ENCODE peak calls at places on chromosome 11, in six cellular contexts. One of them, this sample, is unnamed.

GRCh38 chr11:6303657-6304056 is 16.6 kb downstream of the CAVIN3 start:
- DNase-seq in stimulated activated CD8-positive, alpha-beta memory T cell treated with anti-CD3 and anti-CD28 coated beads, Interleukin-2, amount 100 ng/mL, for 48 hours: no peak
- DNase-seq in A172: no peak
- DNase-seq in G401: no peak
- DNase-seq in nucleus accumbens: no peak
- DNase-seq in islet precursor cell: no peak
- DNase-seq in this sample: no peak

GRCh38 chr11:35398881-35399280 is 20.5 kb downstream of the SLC1A2 start:
- DNase-seq in stimulated activated CD8-positive, alpha-beta memory T cell treated with anti-CD3 and anti-CD28 coated beads, Interleukin-2, amount 100 ng/mL, for 48 hours: no peak
- DNase-seq in A172: no peak
- DNase-seq in G401: no peak
- DNase-seq in nucleus accumbens: no peak
- DNase-seq in islet precursor cell: no peak
- DNase-seq in this sample: no peak

GRCh38 chr11:134346101-134346975 is 14.6 kb downstream of the GLB1L2 start:
- DNase-seq in stimulated activated CD8-positive, alpha-beta memory T cell treated with anti-CD3 and anti-CD28 coated beads, Interleukin-2, amount 100 ng/mL, for 48 hours: no peak
- DNase-seq in A172: no peak
- DNase-seq in G401: no peak
- DNase-seq in nucleus accumbens: no peak
- DNase-seq in islet precursor cell: peak; percentile 52
- DNase-seq in this sample: no peak

GRCh38 chr11:19460718-19461405 is 220.1 kb upstream of the E2F8 start:
- DNase-seq in stimulated activated CD8-positive, alpha-beta memory T cell treated with anti-CD3 and anti-CD28 coated beads, Interleukin-2, amount 100 ng/mL, for 48 hours: no peak
- DNase-seq in A172: peak; percentile 13
- DNase-seq in G401: peak; percentile 83
- DNase-seq in nucleus accumbens: no peak
- DNase-seq in islet precursor cell: no peak
- DNase-seq in this sample: no peak

GRCh38 chr11:107565219-107565937 is at the start of gene ALKBH8:
- DNase-seq in stimulated activated CD8-positive, alpha-beta memory T cell treated with anti-CD3 and anti-CD28 coated beads, Interleukin-2, amount 100 ng/mL, for 48 hours: peak; percentile 64
- DNase-seq in A172: peak; percentile 44
- DNase-seq in G401: peak; percentile 86
- DNase-seq in nucleus accumbens: peak; percentile 74
- DNase-seq in islet precursor cell: peak; percentile 85
- DNase-seq in this sample: peak; percentile 13

GRCh38 chr11:92911478-92911877 is 58.0 kb upstream of the MTNR1B start:
- DNase-seq in stimulated activated CD8-positive, alpha-beta memory T cell treated with anti-CD3 and anti-CD28 coated beads, Interleukin-2, amount 100 ng/mL, for 48 hours: no peak
- DNase-seq in A172: no peak
- DNase-seq in G401: no peak
- DNase-seq in nucleus accumbens: no peak
- DNase-seq in islet precursor cell: no peak
- DNase-seq in this sample: no peak

GRCh38 chr11:73265853-73266643 is 6.1 kb upstream of the P2RY6 start:
- DNase-seq in stimulated activated CD8-positive, alpha-beta memory T cell treated with anti-CD3 and anti-CD28 coated beads, Interleukin-2, amount 100 ng/mL, for 48 hours: no peak
- DNase-seq in A172: no peak
- DNase-seq in G401: no peak
- DNase-seq in nucleus accumbens: no peak
- DNase-seq in islet precursor cell: peak; percentile 62
- DNase-seq in this sample: no peak

GRCh38 chr11:80146231-80146630 is 705.4 kb upstream of the TENM4 start:
- DNase-seq in stimulated activated CD8-positive, alpha-beta memory T cell treated with anti-CD3 and anti-CD28 coated beads, Interleukin-2, amount 100 ng/mL, for 48 hours: no peak
- DNase-seq in A172: peak; percentile 90
- DNase-seq in G401: no peak
- DNase-seq in nucleus accumbens: no peak
- DNase-seq in islet precursor cell: peak; percentile 64
- DNase-seq in this sample: peak; percentile 75

GRCh38 chr11:123228489-123229163 is 33.6 kb upstream of the CLMP start:
- DNase-seq in stimulated activated CD8-positive, alpha-beta memory T cell treated with anti-CD3 and anti-CD28 coated beads, Interleukin-2, amount 100 ng/mL, for 48 hours: no peak
- DNase-seq in A172: no peak
- DNase-seq in G401: no peak
- DNase-seq in nucleus accumbens: no peak
- DNase-seq in islet precursor cell: no peak
- DNase-seq in this sample: no peak

GRCh38 chr11:76598426-76598839 is 72.1 kb downstream of the LRRC32 start:
- DNase-seq in stimulated activated CD8-positive, alpha-beta memory T cell treated with anti-CD3 and anti-CD28 coated beads, Interleukin-2, amount 100 ng/mL, for 48 hours: no peak
- DNase-seq in A172: peak; percentile 61
- DNase-seq in G401: peak; percentile 19
- DNase-seq in nucleus accumbens: no peak
- DNase-seq in islet precursor cell: peak; percentile 78
- DNase-seq in this sample: no peak

GRCh38 chr11:35919244-35919643 is 24.6 kb upstream of the LDLRAD3 start:
- DNase-seq in stimulated activated CD8-positive, alpha-beta memory T cell treated with anti-CD3 and anti-CD28 coated beads, Interleukin-2, amount 100 ng/mL, for 48 hours: no peak
- DNase-seq in A172: no peak
- DNase-seq in G401: peak; percentile 40
- DNase-seq in nucleus accumbens: no peak
- DNase-seq in islet precursor cell: no peak
- DNase-seq in this sample: no peak

GRCh38 chr11:8199676-8200075 is 30.9 kb upstream of the RIC3 start:
- DNase-seq in stimulated activated CD8-positive, alpha-beta memory T cell treated with anti-CD3 and anti-CD28 coated beads, Interleukin-2, amount 100 ng/mL, for 48 hours: no peak
- DNase-seq in A172: no peak
- DNase-seq in G401: no peak
- DNase-seq in nucleus accumbens: no peak
- DNase-seq in islet precursor cell: no peak
- DNase-seq in this sample: no peak

GRCh38 chr11:16186680-16187079 is 169.7 kb downstream of the SOX6 start:
- DNase-seq in stimulated activated CD8-positive, alpha-beta memory T cell treated with anti-CD3 and anti-CD28 coated beads, Interleukin-2, amount 100 ng/mL, for 48 hours: no peak
- DNase-seq in A172: no peak
- DNase-seq in G401: no peak
- DNase-seq in nucleus accumbens: no peak
- DNase-seq in islet precursor cell: no peak
- DNase-seq in this sample: no peak

GRCh38 chr11:71238941-71239340 is 13.4 kb downstream of the SHANK2 start:
- DNase-seq in stimulated activated CD8-positive, alpha-beta memory T cell treated with anti-CD3 and anti-CD28 coated beads, Interleukin-2, amount 100 ng/mL, for 48 hours: no peak
- DNase-seq in A172: no peak
- DNase-seq in G401: no peak
- DNase-seq in nucleus accumbens: no peak
- DNase-seq in islet precursor cell: peak; percentile 3
- DNase-seq in this sample: no peak

GRCh38 chr11:76623884-76624419 is 46.6 kb downstream of the LRRC32 start:
- DNase-seq in stimulated activated CD8-positive, alpha-beta memory T cell treated with anti-CD3 and anti-CD28 coated beads, Interleukin-2, amount 100 ng/mL, for 48 hours: no peak
- DNase-seq in A172: no peak
- DNase-seq in G401: no peak
- DNase-seq in nucleus accumbens: no peak
- DNase-seq in islet precursor cell: peak; percentile 54
- DNase-seq in this sample: no peak

GRCh38 chr11:96228472-96228871 is 114.5 kb downstream of the MAML2 start:
- DNase-seq in stimulated activated CD8-positive, alpha-beta memory T cell treated with anti-CD3 and anti-CD28 coated beads, Interleukin-2, amount 100 ng/mL, for 48 hours: no peak
- DNase-seq in A172: peak; percentile 77
- DNase-seq in G401: no peak
- DNase-seq in nucleus accumbens: no peak
- DNase-seq in islet precursor cell: peak; percentile 94
- DNase-seq in this sample: peak; percentile 96

GRCh38 chr11:120222916-120223315 is 12.1 kb downstream of the OAF start:
- DNase-seq in stimulated activated CD8-positive, alpha-beta memory T cell treated with anti-CD3 and anti-CD28 coated beads, Interleukin-2, amount 100 ng/mL, for 48 hours: no peak
- DNase-seq in A172: no peak
- DNase-seq in G401: no peak
- DNase-seq in nucleus accumbens: no peak
- DNase-seq in islet precursor cell: no peak
- DNase-seq in this sample: no peak

GRCh38 chr11:134483291-134483690 is 71.2 kb upstream of the B3GAT1 start:
- DNase-seq in stimulated activated CD8-positive, alpha-beta memory T cell treated with anti-CD3 and anti-CD28 coated beads, Interleukin-2, amount 100 ng/mL, for 48 hours: no peak
- DNase-seq in A172: no peak
- DNase-seq in G401: no peak
- DNase-seq in nucleus accumbens: no peak
- DNase-seq in islet precursor cell: peak; percentile 34
- DNase-seq in this sample: no peak

GRCh38 chr11:12845739-12846358 is 163.3 kb upstream of the RASSF10 start:
- DNase-seq in stimulated activated CD8-positive, alpha-beta memory T cell treated with anti-CD3 and anti-CD28 coated beads, Interleukin-2, amount 100 ng/mL, for 48 hours: no peak
- DNase-seq in A172: peak; percentile 20
- DNase-seq in G401: no peak
- DNase-seq in nucleus accumbens: peak; percentile 9
- DNase-seq in islet precursor cell: peak; percentile 86
- DNase-seq in this sample: no peak

GRCh38 chr11:125300791-125301218 is 136.3 kb downstream of the PKNOX2 start:
- DNase-seq in stimulated activated CD8-positive, alpha-beta memory T cell treated with anti-CD3 and anti-CD28 coated beads, Interleukin-2, amount 100 ng/mL, for 48 hours: no peak
- DNase-seq in A172: peak; percentile 90
- DNase-seq in G401: no peak
- DNase-seq in nucleus accumbens: no peak
- DNase-seq in islet precursor cell: peak; percentile 96
- DNase-seq in this sample: peak; percentile 61

GRCh38 chr11:130124096-130124495 is 35.5 kb upstream of the ST14 start:
- DNase-seq in stimulated activated CD8-positive, alpha-beta memory T cell treated with anti-CD3 and anti-CD28 coated beads, Interleukin-2, amount 100 ng/mL, for 48 hours: no peak
- DNase-seq in A172: peak; percentile 68
- DNase-seq in G401: no peak
- DNase-seq in nucleus accumbens: no peak
- DNase-seq in islet precursor cell: no peak
- DNase-seq in this sample: peak; percentile 75

GRCh38 chr11:46696212-46696558 is 4.2 kb downstream of the ARHGAP1 start:
- DNase-seq in stimulated activated CD8-positive, alpha-beta memory T cell treated with anti-CD3 and anti-CD28 coated beads, Interleukin-2, amount 100 ng/mL, for 48 hours: no peak
- DNase-seq in A172: no peak
- DNase-seq in G401: no peak
- DNase-seq in nucleus accumbens: peak; percentile 93
- DNase-seq in islet precursor cell: no peak
- DNase-seq in this sample: no peak

GRCh38 chr11:64007160-64007628 is 21.0 kb downstream of the OTUB1 start:
- DNase-seq in stimulated activated CD8-positive, alpha-beta memory T cell treated with anti-CD3 and anti-CD28 coated beads, Interleukin-2, amount 100 ng/mL, for 48 hours: no peak
- DNase-seq in A172: no peak
- DNase-seq in G401: peak; percentile 29
- DNase-seq in nucleus accumbens: no peak
- DNase-seq in islet precursor cell: no peak
- DNase-seq in this sample: no peak

GRCh38 chr11:134516529-134516928 is 104.5 kb upstream of the B3GAT1 start:
- DNase-seq in stimulated activated CD8-positive, alpha-beta memory T cell treated with anti-CD3 and anti-CD28 coated beads, Interleukin-2, amount 100 ng/mL, for 48 hours: no peak
- DNase-seq in A172: no peak
- DNase-seq in G401: peak; percentile 5
- DNase-seq in nucleus accumbens: no peak
- DNase-seq in islet precursor cell: no peak
- DNase-seq in this sample: no peak

GRCh38 chr11:22460181-22460580 is 122.0 kb downstream of the SLC17A6 start:
- DNase-seq in stimulated activated CD8-positive, alpha-beta memory T cell treated with anti-CD3 and anti-CD28 coated beads, Interleukin-2, amount 100 ng/mL, for 48 hours: no peak
- DNase-seq in A172: no peak
- DNase-seq in G401: no peak
- DNase-seq in nucleus accumbens: no peak
- DNase-seq in islet precursor cell: no peak
- DNase-seq in this sample: no peak

GRCh38 chr11:60634151-60634550 is 65.3 kb upstream of the MS4A8 start:
- DNase-seq in stimulated activated CD8-positive, alpha-beta memory T cell treated with anti-CD3 and anti-CD28 coated beads, Interleukin-2, amount 100 ng/mL, for 48 hours: no peak
- DNase-seq in A172: no peak
- DNase-seq in G401: no peak
- DNase-seq in nucleus accumbens: no peak
- DNase-seq in islet precursor cell: no peak
- DNase-seq in this sample: no peak

GRCh38 chr11:112320668-112321067 is 60.0 kb upstream of the PLET1 start:
- DNase-seq in stimulated activated CD8-positive, alpha-beta memory T cell treated with anti-CD3 and anti-CD28 coated beads, Interleukin-2, amount 100 ng/mL, for 48 hours: no peak
- DNase-seq in A172: no peak
- DNase-seq in G401: no peak
- DNase-seq in nucleus accumbens: no peak
- DNase-seq in islet precursor cell: no peak
- DNase-seq in this sample: peak; percentile 84

GRCh38 chr11:120830092-120830491 is 193.8 kb upstream of the TBCEL start:
- DNase-seq in stimulated activated CD8-positive, alpha-beta memory T cell treated with anti-CD3 and anti-CD28 coated beads, Interleukin-2, amount 100 ng/mL, for 48 hours: no peak
- DNase-seq in A172: no peak
- DNase-seq in G401: no peak
- DNase-seq in nucleus accumbens: no peak
- DNase-seq in islet precursor cell: no peak
- DNase-seq in this sample: no peak

This sample was measured in retinal pigment epithelial cell.